ENCODE peak calls at places on chromosome 22, in five cellular contexts. One of them, this sample, is unnamed.

GRCh38 chr22:17410576-17410975 is 41.3 kb downstream of the CECR2 start:
- DNase-seq in hepatocyte: no peak
- DNase-seq in naive B cell: no peak
- DNase-seq in GM23338: no peak
- DNase-seq in progenitor cell of endocrine pancreas: no peak
- DNase-seq in this sample: no peak

GRCh38 chr22:48418831-48419230 is 1408.8 kb downstream of the BRD1 start:
- DNase-seq in progenitor cell of endocrine pancreas: no peak
- DNase-seq in GM23338: no peak
- DNase-seq in hepatocyte: no peak
- DNase-seq in naive B cell: no peak
- DNase-seq in this sample: no peak

GRCh38 chr22:50665738-50666137 is 6.9 kb upstream of the SHANK3 start:
- DNase-seq in naive B cell: no peak
- DNase-seq in hepatocyte: no peak
- DNase-seq in progenitor cell of endocrine pancreas: no peak
- DNase-seq in GM23338: no peak
- DNase-seq in this sample: no peak

GRCh38 chr22:39183991-39184585 is 31.6 kb upstream of the CBX7 start:
- DNase-seq in progenitor cell of endocrine pancreas: no peak
- DNase-seq in GM23338: peak
- DNase-seq in naive B cell: no peak
- DNase-seq in hepatocyte: no peak
- DNase-seq in this sample: no peak

GRCh38 chr22:35812600-35812999 is 94.9 kb downstream of the APOL5 start:
- DNase-seq in progenitor cell of endocrine pancreas: no peak
- DNase-seq in GM23338: no peak
- DNase-seq in hepatocyte: no peak
- DNase-seq in naive B cell: no peak
- DNase-seq in this sample: no peak

GRCh38 chr22:45923812-45924211 is 53.1 kb downstream of the WNT7B start:
- DNase-seq in GM23338: no peak
- DNase-seq in progenitor cell of endocrine pancreas: peak
- DNase-seq in hepatocyte: no peak
- DNase-seq in naive B cell: no peak
- DNase-seq in this sample: no peak

GRCh38 chr22:39471421-39472141 is 14.8 kb downstream of the MGAT3 start:
- DNase-seq in naive B cell: no peak
- DNase-seq in progenitor cell of endocrine pancreas: no peak
- DNase-seq in GM23338: no peak
- DNase-seq in hepatocyte: peak
- DNase-seq in this sample: no peak

GRCh38 chr22:35622132-35622913 is 5.2 kb upstream of the MB start:
- DNase-seq in progenitor cell of endocrine pancreas: no peak
- DNase-seq in GM23338: peak
- DNase-seq in hepatocyte: peak
- DNase-seq in naive B cell: no peak
- DNase-seq in this sample: no peak

GRCh38 chr22:37304595-37305343 is 22.5 kb downstream of the CYTH4 start:
- DNase-seq in GM23338: peak
- DNase-seq in hepatocyte: no peak
- DNase-seq in progenitor cell of endocrine pancreas: no peak
- DNase-seq in naive B cell: no peak
- DNase-seq in this sample: no peak

GRCh38 chr22:30217698-30218565 is 28.6 kb downstream of the LIF start:
- DNase-seq in GM23338: no peak
- DNase-seq in naive B cell: no peak
- DNase-seq in progenitor cell of endocrine pancreas: no peak
- DNase-seq in hepatocyte: no peak
- DNase-seq in this sample: no peak

GRCh38 chr22:50051930-50052329 is 6.2 kb downstream of the TTLL8 start:
- DNase-seq in progenitor cell of endocrine pancreas: no peak
- DNase-seq in naive B cell: no peak
- DNase-seq in GM23338: no peak
- DNase-seq in hepatocyte: no peak
- DNase-seq in this sample: no peak

GRCh38 chr22:20786048-20786447 is 12.1 kb downstream of the SERPIND1 start:
- DNase-seq in hepatocyte: no peak
- DNase-seq in GM23338: no peak
- DNase-seq in progenitor cell of endocrine pancreas: no peak
- DNase-seq in naive B cell: no peak
- DNase-seq in this sample: no peak

GRCh38 chr22:44570476-44571445 is 72.7 kb upstream of the RTL6 start:
- DNase-seq in progenitor cell of endocrine pancreas: no peak
- DNase-seq in hepatocyte: no peak
- DNase-seq in GM23338: no peak
- DNase-seq in naive B cell: no peak
- DNase-seq in this sample: no peak

GRCh38 chr22:20582171-20582511 is 74.7 kb downstream of the MED15 start:
- DNase-seq in naive B cell: no peak
- DNase-seq in GM23338: no peak
- DNase-seq in hepatocyte: no peak
- DNase-seq in progenitor cell of endocrine pancreas: no peak
- DNase-seq in this sample: no peak

GRCh38 chr22:23190526-23190925 is 10.2 kb downstream of the BCR start:
- DNase-seq in progenitor cell of endocrine pancreas: no peak
- DNase-seq in hepatocyte: no peak
- DNase-seq in GM23338: no peak
- DNase-seq in naive B cell: no peak
- DNase-seq in this sample: no peak

GRCh38 chr22:19822301-19823117 is 32.2 kb downstream of the GNB1L start:
- DNase-seq in hepatocyte: peak
- DNase-seq in progenitor cell of endocrine pancreas: peak
- DNase-seq in naive B cell: no peak
- DNase-seq in GM23338: no peak
- DNase-seq in this sample: no peak

GRCh38 chr22:27488456-27489224 is 312.9 kb downstream of the MN1 start:
- DNase-seq in progenitor cell of endocrine pancreas: no peak
- DNase-seq in hepatocyte: peak
- DNase-seq in GM23338: no peak
- DNase-seq in naive B cell: no peak
- DNase-seq in this sample: no peak

GRCh38 chr22:20912494-20912893 is 4.7 kb upstream of the CRKL start:
- DNase-seq in GM23338: no peak
- DNase-seq in progenitor cell of endocrine pancreas: no peak
- DNase-seq in hepatocyte: no peak
- DNase-seq in naive B cell: no peak
- DNase-seq in this sample: no peak

GRCh38 chr22:34592341-34592740 is 473.6 kb upstream of the ISX start:
- DNase-seq in naive B cell: no peak
- DNase-seq in progenitor cell of endocrine pancreas: no peak
- DNase-seq in GM23338: no peak
- DNase-seq in hepatocyte: no peak
- DNase-seq in this sample: no peak

GRCh38 chr22:44206696-44207095 is 26.0 kb downstream of the PARVG start:
- DNase-seq in hepatocyte: no peak
- DNase-seq in naive B cell: no peak
- DNase-seq in progenitor cell of endocrine pancreas: no peak
- DNase-seq in GM23338: no peak
- DNase-seq in this sample: no peak

GRCh38 chr22:21963790-21964211 is 11.2 kb upstream of the PPM1F start:
- DNase-seq in progenitor cell of endocrine pancreas: no peak
- DNase-seq in naive B cell: no peak
- DNase-seq in GM23338: no peak
- DNase-seq in hepatocyte: no peak
- DNase-seq in this sample: no peak

GRCh38 chr22:36246718-36247117 is 6.2 kb upstream of the APOL1 start:
- DNase-seq in progenitor cell of endocrine pancreas: no peak
- DNase-seq in naive B cell: no peak
- DNase-seq in GM23338: no peak
- DNase-seq in hepatocyte: no peak
- DNase-seq in this sample: no peak